ENCODE peak calls at places on chromosomes 16 and 17, in seven cellular contexts. L, P, K, S, Z, N and A are unnamed samples.

GRCh38 chr17:80195671-80196529 is 24.2 kb downstream of the SGSH start:
- DNase-seq in L (peak; percentile 64), P (peak; percentile 55), K (no peak), S (no peak), Z (no peak), N (no peak), A (peak; percentile 47)

GRCh38 chr17:21400816-21401593 is 24.8 kb downstream of the KCNJ12 start:
- DNase-seq in L (no peak), P (no peak), K (no peak), S (no peak), Z (no peak), N (no peak), A (no peak)

GRCh38 chr17:10170233-10170632 is 28.2 kb downstream of the GAS7 start:
- DNase-seq in L (no peak), P (no peak), K (no peak), S (no peak), Z (no peak), N (no peak), A (no peak)

GRCh38 chr16:9033125-9033830 is 58.2 kb upstream of the HAPSTR1 start:
- DNase-seq in L (peak; percentile 38), P (no peak), K (no peak), S (no peak), Z (peak; percentile 9), N (peak; percentile 40), A (peak; percentile 73)

GRCh38 chr17:9208381-9208780 is 187.1 kb downstream of the NTN1 start:
- DNase-seq in L (no peak), P (no peak), K (no peak), S (no peak), Z (no peak), N (no peak), A (no peak)

GRCh38 chr17:10702574-10702973 is 5.2 kb downstream of the ADPRM start:
- DNase-seq in L (no peak), P (no peak), K (no peak), S (no peak), Z (no peak), N (no peak), A (no peak)

GRCh38 chr17:71438631-71439146 is 682.1 kb upstream of the SOX9 start:
- DNase-seq in L (no peak), P (no peak), K (no peak), S (peak; percentile 86), Z (peak; percentile 4), N (no peak), A (no peak)

GRCh38 chr17:74749262-74750038 is 1.0 kb downstream of the NHERF1 start:
- DNase-seq in L (no peak), P (no peak), K (no peak), S (no peak), Z (no peak), N (no peak), A (no peak)

GRCh38 chr17:49752508-49752907 is 11.4 kb downstream of the FAM117A start:
- DNase-seq in L (no peak), P (no peak), K (no peak), S (no peak), Z (no peak), N (no peak), A (no peak)

GRCh38 chr16:49343291-49343690 is 30.3 kb upstream of the C16orf78 start:
- DNase-seq in L (no peak), P (no peak), K (no peak), S (no peak), Z (no peak), N (no peak), A (no peak)